ENCODE peak calls at places on chromosomes 7 and 10, in seven cellular contexts. E is PC-9, H is fibroblast of lung, Z is trophoblast cell, P is OCI-LY7, L is IMR-90, F is neuronal stem cell. A is an unnamed sample.

GRCh38 chr7:13801669-13802068 is 187.8 kb downstream of the ETV1 start:
- DNase-seq in E (no peak), H (no peak), Z (no peak), P (no peak), L (peak), F (no peak), A (no peak)

GRCh38 chr7:44980393-44981034 is 1.7 kb upstream of the MYO1G start:
- DNase-seq in E (no peak), H (peak), Z (peak), P (peak), L (peak), F (no peak), A (peak)

GRCh38 chr7:107232568-107233090 is 63.8 kb downstream of the HBP1 start:
- DNase-seq in E (no peak), H (peak), Z (no peak), P (no peak), L (peak), F (no peak), A (no peak)

GRCh38 chr7:102471791-102472125 is 7.0 kb downstream of the POLR2J start:
- DNase-seq in E (no peak), H (no peak), Z (no peak), P (no peak), L (no peak), F (no peak), A (no peak)

GRCh38 chr10:67788028-67788886 is 49.7 kb downstream of the DNAJC12 start:
- DNase-seq in E (no peak), H (peak), Z (peak), P (peak), L (no peak), F (peak), A (peak)

GRCh38 chr7:155257482-155258232 is 40.0 kb upstream of the INSIG1 start:
- DNase-seq in E (peak), H (peak), Z (no peak), P (no peak), L (no peak), F (no peak), A (no peak)

GRCh38 chr7:101924171-101924570 is 106.7 kb downstream of the CUX1 start:
- DNase-seq in E (no peak), H (peak), Z (peak), P (no peak), L (peak), F (no peak), A (no peak)

GRCh38 chr10:90865400-90865799 is 6.4 kb upstream of the RPP30 start:
- DNase-seq in E (no peak), H (peak), Z (no peak), P (peak), L (peak), F (no peak), A (no peak)

GRCh38 chr10:98172073-98172472 is 37.6 kb downstream of the R3HCC1L start:
- DNase-seq in E (no peak), H (peak), Z (peak), P (no peak), L (no peak), F (no peak), A (no peak)

GRCh38 chr7:66265566-66265965 is 60.4 kb downstream of the TPST1 start:
- DNase-seq in E (no peak), H (peak), Z (no peak), P (peak), L (peak), F (no peak), A (no peak)

GRCh38 chr7:22694597-22695207 is 32.3 kb upstream of the IL6 start:
- DNase-seq in E (peak), H (no peak), Z (peak), P (no peak), L (no peak), F (no peak), A (no peak)

GRCh38 chr7:26326211-26326610 is 34.5 kb downstream of the SNX10 start:
- DNase-seq in E (no peak), H (no peak), Z (no peak), P (no peak), L (no peak), F (no peak), A (no peak)

GRCh38 chr7:110534241-110534931 is 556.5 kb upstream of the LRRN3 start:
- DNase-seq in E (no peak), H (peak), Z (peak), P (no peak), L (peak), F (no peak), A (peak)

GRCh38 chr7:147245274-147245673 is 1128.7 kb downstream of the CNTNAP2 start:
- DNase-seq in E (no peak), H (no peak), Z (no peak), P (peak), L (peak), F (peak), A (peak)

GRCh38 chr10:102225646-102226541 is at the start of gene ELOVL3:
- DNase-seq in E (peak), H (peak), Z (peak), P (peak), L (peak), F (peak), A (peak)
- H3K4me2 ChIP-seq in E (peak), H (peak), Z (peak), P (peak), L (peak), F (peak), A (peak)

DNA sequence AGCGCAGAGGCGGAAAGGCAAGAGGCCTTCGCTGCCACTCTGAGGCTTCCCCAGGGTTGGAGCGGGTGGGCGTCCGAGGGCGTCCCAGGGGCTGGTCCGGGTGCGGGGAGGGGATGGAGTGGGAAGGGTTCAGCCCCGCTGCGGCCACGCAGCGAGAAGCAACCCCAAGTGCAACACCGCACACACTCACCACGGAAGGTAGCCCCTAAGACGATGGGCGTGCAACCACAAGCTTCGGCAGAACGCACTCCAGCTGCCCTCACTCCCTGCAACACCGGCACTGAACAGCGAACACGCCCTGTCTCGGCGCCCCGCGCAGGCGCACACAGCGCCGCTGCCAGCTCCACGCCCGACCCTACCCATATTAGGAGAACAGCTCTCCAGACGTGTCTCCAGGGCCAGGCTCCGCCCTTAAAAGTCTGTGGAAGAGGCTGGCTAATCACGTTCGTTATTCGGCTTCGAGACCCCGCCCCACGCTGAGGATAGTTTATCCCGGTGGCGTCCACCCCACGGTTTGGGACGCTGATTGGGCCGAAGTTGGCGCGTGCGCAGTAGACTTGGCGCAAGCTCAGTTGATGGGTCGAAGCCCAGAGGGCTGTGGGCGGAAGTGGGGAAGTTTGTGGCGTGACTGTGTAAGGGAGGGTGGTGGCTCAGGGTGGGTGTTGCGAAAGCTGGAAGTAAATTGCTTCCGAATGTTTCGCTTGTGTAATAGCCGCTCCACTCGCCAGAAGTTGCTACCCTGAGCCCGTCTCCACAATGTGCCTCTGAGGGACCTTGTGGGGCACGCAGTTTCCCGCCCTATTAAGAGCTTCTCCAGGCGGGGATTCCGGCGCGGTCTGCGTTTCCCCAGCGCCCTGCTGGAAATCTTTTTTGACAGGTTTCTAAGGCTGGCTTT is at the start of gene RSU1:
- DNase-seq in E (peak), H (peak), Z (peak), P (peak), L (peak), F (peak), A (peak)
- H3K4me2 ChIP-seq in E (peak), H (peak), Z (peak), P (peak), L (peak), F (peak), A (peak)

GRCh38 chr7:3300221-3300650 is 816 bp upstream of the SDK1 start:
- DNase-seq in E (no peak), H (peak), Z (no peak), P (no peak), L (peak), F (peak), A (no peak)
- H3K4me2 ChIP-seq in E (peak), H (peak), Z (peak), P (peak), L (peak), F (peak), A (no peak)

GRCh38 chr10:11245510-11245909 is 227.8 kb downstream of the CELF2 start:
- DNase-seq in E (no peak), H (peak), Z (no peak), P (no peak), L (no peak), F (no peak), A (no peak)

GRCh38 chr10:11245981-11246590 is 228.4 kb downstream of the CELF2 start:
- DNase-seq in E (no peak), H (no peak), Z (no peak), P (no peak), L (no peak), F (no peak), A (no peak)

GRCh38 chr10:11245095-11245479 is 227.4 kb downstream of the CELF2 start:
- DNase-seq in E (no peak), H (no peak), Z (no peak), P (peak), L (no peak), F (no peak), A (no peak)

GRCh38 chr10:11242443-11243386 is 225.0 kb downstream of the CELF2 start:
- DNase-seq in E (no peak), H (peak), Z (no peak), P (peak), L (peak), F (no peak), A (peak)

GRCh38 chr10:11243425-11244222 is 226.0 kb downstream of the CELF2 start:
- DNase-seq in E (no peak), H (peak), Z (no peak), P (no peak), L (peak), F (no peak), A (no peak)
- H3K4me2 ChIP-seq in E (no peak), H (no peak), Z (no peak), P (no peak), L (no peak), F (no peak), A (no peak)

GRCh38 chr10:77542860-77543259 is 94.7 kb downstream of the KCNMA1 start:
- DNase-seq in E (no peak), H (no peak), Z (no peak), P (no peak), L (no peak), F (no peak), A (no peak)
- H3K4me2 ChIP-seq in E (no peak), H (no peak), Z (no peak), P (no peak), L (no peak), F (no peak), A (no peak)

DNA sequence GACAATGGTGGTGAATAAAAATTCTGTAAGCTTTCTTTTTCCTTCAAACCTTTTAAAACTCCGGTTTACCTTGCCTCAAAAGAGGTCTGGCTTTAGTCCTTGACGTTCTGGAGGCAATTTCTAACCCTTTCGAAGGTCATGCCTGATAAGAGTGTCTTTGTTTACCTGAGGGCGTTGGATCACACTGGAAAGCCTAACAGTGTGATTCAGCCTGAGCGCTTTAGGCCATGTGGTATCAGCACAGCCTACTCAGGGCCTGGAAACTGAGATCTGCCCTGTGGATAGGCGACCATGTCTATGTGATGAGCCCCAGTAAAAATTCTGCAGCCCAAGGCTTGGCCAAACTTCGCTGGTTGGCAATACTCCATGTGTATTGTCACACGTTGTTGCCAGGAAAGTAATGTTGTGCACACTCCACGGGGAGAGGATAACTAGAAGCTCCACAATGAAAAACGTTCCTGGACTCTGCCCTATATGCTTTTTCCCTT is 10.7 kb downstream of the CCDC6 start:
- DNase-seq in E (no peak), H (peak), Z (no peak), P (no peak), L (peak), F (no peak), A (no peak)
- H3K4me2 ChIP-seq in E (no peak), H (no peak), Z (peak), P (no peak), L (no peak), F (no peak), A (no peak)

GRCh38 chr10:94489976-94490788 is 55.4 kb upstream of the HELLS start:
- DNase-seq in E (no peak), H (no peak), Z (peak), P (no peak), L (no peak), F (no peak), A (no peak)

GRCh38 chr10:94487575-94487974 is 58.0 kb upstream of the HELLS start:
- DNase-seq in E (no peak), H (no peak), Z (peak), P (no peak), L (no peak), F (no peak), A (no peak)

GRCh38 chr10:94493463-94493862 is 52.1 kb upstream of the HELLS start:
- DNase-seq in E (no peak), H (no peak), Z (no peak), P (no peak), L (no peak), F (no peak), A (no peak)

GRCh38 chr10:94489107-94489506 is 56.5 kb upstream of the HELLS start:
- DNase-seq in E (no peak), H (no peak), Z (no peak), P (no peak), L (no peak), F (no peak), A (no peak)

GRCh38 chr10:94490789-94491039 is 54.9 kb upstream of the HELLS start:
- DNase-seq in E (no peak), H (peak), Z (no peak), P (no peak), L (no peak), F (no peak), A (no peak)
- H3K4me2 ChIP-seq in E (no peak), H (no peak), Z (no peak), P (no peak), L (no peak), F (no peak), A (no peak)

A was measured in DND-41.